ENCODE peak calls at places on chromosomes 2 and 18, in seven cellular contexts. T, K, V, M, O, F and P are unnamed samples. For H3K36me3, the result is how much of the 10 kb centered on the place peaks cover.

GRCh38 chr18:75797046-75797445 is 369.5 kb upstream of the SMIM21 start:
- DNase-seq in T (no peak), K (no peak), V (no peak), M (no peak), O (no peak), F (no peak), P (no peak)

GRCh38 chr18:13048061-13048605 is 57.0 kb downstream of the CEP192 start:
- DNase-seq in T (no peak), K (no peak), V (no peak), M (no peak), O (no peak), F (no peak), P (no peak)

GRCh38 chr2:69299772-69300516 is 87.1 kb downstream of the GFPT1 start:
- DNase-seq in T (no peak), K (no peak), V (no peak), M (no peak), O (no peak), F (no peak), P (no peak)

GRCh38 chr2:217289909-217290283 is 430.0 kb upstream of the TNP1 start:
- DNase-seq in T (no peak), K (peak), V (peak), M (no peak), O (peak), F (no peak), P (no peak)

GRCh38 chr2:237073552-237073951 is 12.1 kb upstream of the COPS8 start:
- DNase-seq in T (no peak), K (peak), V (peak), M (no peak), O (no peak), F (no peak), P (no peak)

GRCh38 chr2:148658807-148659722 is 14.5 kb downstream of the EPC2 start:
- DNase-seq in T (no peak), K (peak), V (peak), M (no peak), O (no peak), F (no peak), P (peak)

GRCh38 chr2:117833911-117834310 is 19.4 kb downstream of the DDX18 start:
- DNase-seq in T (no peak), K (no peak), V (no peak), M (no peak), O (no peak), F (no peak), P (no peak)

GRCh38 chr18:72675394-72675793 is 131.3 kb upstream of the CBLN2 start:
- DNase-seq in T (no peak), K (no peak), V (no peak), M (no peak), O (peak), F (no peak), P (no peak)

GRCh38 chr2:1775511-1776035 is 31.3 kb upstream of the PXDN start:
- DNase-seq in T (no peak), K (no peak), V (no peak), M (no peak), O (no peak), F (no peak), P (no peak)

GRCh38 chr2:158984554-158985207 is 16.2 kb downstream of the TANC1 start:
- DNase-seq in T (no peak), K (no peak), V (no peak), M (no peak), O (no peak), F (no peak), P (no peak)

GRCh38 chr18:70454705-70455322 is 166.0 kb downstream of the SOCS6 start:
- DNase-seq in T (no peak), K (peak), V (peak), M (no peak), O (peak), F (peak), P (peak)

GRCh38 chr2:220811115-220811514 is 761.0 kb downstream of the EPHA4 start:
- DNase-seq in T (no peak), K (no peak), V (no peak), M (no peak), O (no peak), F (no peak), P (no peak)

GRCh38 chr2:223050188-223050587 is 1.8 kb upstream of the KCNE4 start:
- DNase-seq in T (no peak), K (no peak), V (no peak), M (no peak), O (no peak), F (no peak), P (no peak)

GRCh38 chr2:64789466-64790320 is 136.0 kb upstream of the SERTAD2 start:
- DNase-seq in T (no peak), K (no peak), V (no peak), M (no peak), O (no peak), F (no peak), P (no peak)

GRCh38 chr2:232897971-232898408 is 27.9 kb downstream of the SNORC start:
- DNase-seq in T (no peak), K (no peak), V (no peak), M (no peak), O (no peak), F (no peak), P (no peak)

GRCh38 chr2:54775710-54776109 is 52.2 kb downstream of the EML6 start:
- DNase-seq in T (no peak), K (peak), V (no peak), M (no peak), O (no peak), F (no peak), P (no peak)

GRCh38 chr18:12838178-12838634 is 45.8 kb downstream of the PTPN2 start:
- DNase-seq in T (peak), K (peak), V (peak), M (no peak), O (no peak), F (peak), P (peak)

GRCh38 chr2:86284987-86285386 is 52.4 kb downstream of the REEP1 start:
- DNase-seq in T (peak), K (no peak), V (no peak), M (no peak), O (peak), F (no peak), P (no peak)

GRCh38 chr2:182018218-182018617 is 32.6 kb downstream of the PPP1R1C start:
- DNase-seq in T (no peak), K (peak), V (peak), M (no peak), O (no peak), F (no peak), P (peak)

GRCh38 chr2:135103843-135104242 is 51.8 kb downstream of the RAB3GAP1 start:
- DNase-seq in T (no peak), K (no peak), V (no peak), M (no peak), O (no peak), F (no peak), P (no peak)

GRCh38 chr2:234867882-234868285 is 83.9 kb upstream of the SH3BP4 start:
- DNase-seq in T (no peak), K (no peak), V (no peak), M (no peak), O (no peak), F (no peak), P (no peak)

GRCh38 chr2:105795575-105795934 is 50.8 kb downstream of the NCK2 start:
- DNase-seq in T (no peak), K (no peak), V (no peak), M (no peak), O (no peak), F (no peak), P (no peak)

GRCh38 chr2:190713476-190713875 is 64.6 kb downstream of the NAB1 start:
- DNase-seq in T (no peak), K (no peak), V (peak), M (no peak), O (no peak), F (no peak), P (no peak)

GRCh38 chr2:238169021-238169707 is 10.4 kb downstream of the ERFE start:
- DNase-seq in T (peak), K (peak), V (peak), M (no peak), O (no peak), F (peak), P (peak)

GRCh38 chr2:202064206-202064880 is 8.7 kb upstream of the KIAA2012 start:
- DNase-seq in T (no peak), K (peak), V (peak), M (no peak), O (peak), F (peak), P (peak)

GRCh38 chr2:46674451-46674850 is 195.1 kb downstream of the TMEM247 start:
- DNase-seq in T (no peak), K (peak), V (no peak), M (no peak), O (no peak), F (no peak), P (no peak)
- H3K36me3 ChIP-seq in T (under half), K (under half), V (under half), M (under half), O (under half), F (under half), P (under half)

GRCh38 chr2:240997856-240998705 is at the start of gene SNED1:
- DNase-seq in T (peak), K (peak), V (peak), M (peak), O (peak), F (peak), P (no peak)
- H3K4me3 ChIP-seq in T (peak), K (peak), V (peak), M (peak), O (peak), F (peak), P (peak)

GRCh38 chr2:165044505-165045303 is 89.4 kb upstream of the SLC38A11 start:
- DNase-seq in T (no peak), K (no peak), V (no peak), M (no peak), O (peak), F (no peak), P (no peak)
- TF ChIP-seq CTCF in T (no peak), K (no peak), V (no peak), M (no peak), O (no peak), F (no peak), P (no peak)

GRCh38 chr2:121450301-121450700 is 80.4 kb upstream of the RNU4ATAC start:
- DNase-seq in T (no peak), K (peak), V (no peak), M (no peak), O (no peak), F (no peak), P (peak)

GRCh38 chr2:121451373-121451772 is 79.3 kb upstream of the RNU4ATAC start:
- DNase-seq in T (no peak), K (peak), V (no peak), M (no peak), O (no peak), F (no peak), P (no peak)

GRCh38 chr2:121456325-121456724 is 74.4 kb upstream of the RNU4ATAC start:
- DNase-seq in T (no peak), K (no peak), V (no peak), M (no peak), O (no peak), F (no peak), P (no peak)

GRCh38 chr2:121455438-121455837 is 75.2 kb upstream of the RNU4ATAC start:
- DNase-seq in T (no peak), K (no peak), V (no peak), M (no peak), O (no peak), F (no peak), P (no peak)

DNA sequence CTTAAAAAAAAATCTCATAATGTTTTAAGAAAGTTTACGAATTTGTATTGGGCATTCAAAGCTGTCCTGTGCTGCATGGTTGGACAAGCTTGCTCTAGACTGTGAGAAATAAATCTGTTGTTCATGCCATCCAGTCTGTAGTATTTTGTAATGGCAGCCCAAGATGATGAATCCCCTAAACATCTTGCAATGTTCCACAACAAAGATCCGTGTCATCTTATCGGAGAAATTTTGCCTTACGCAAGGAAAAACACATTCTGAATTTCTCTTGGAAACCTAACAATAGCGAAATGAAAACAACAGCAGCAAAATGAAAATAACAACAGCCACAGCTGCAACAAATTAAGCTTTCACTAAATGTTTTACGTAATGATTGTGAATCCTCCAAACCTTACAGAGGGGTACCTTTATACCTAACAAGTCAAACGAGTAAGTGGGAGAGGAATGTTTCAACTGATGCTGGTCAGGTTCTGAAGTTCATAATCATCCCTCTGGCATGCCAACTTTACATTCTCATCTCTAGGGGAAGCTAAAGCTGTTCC is 76.1 kb upstream of the RNU4ATAC start:
- DNase-seq in T (no peak), K (no peak), V (peak), M (no peak), O (no peak), F (no peak), P (no peak)
- H3K36me3 ChIP-seq in T (half or more), K (under half), V (under half), M (under half), O (under half), F (under half), P (under half)

DNA sequence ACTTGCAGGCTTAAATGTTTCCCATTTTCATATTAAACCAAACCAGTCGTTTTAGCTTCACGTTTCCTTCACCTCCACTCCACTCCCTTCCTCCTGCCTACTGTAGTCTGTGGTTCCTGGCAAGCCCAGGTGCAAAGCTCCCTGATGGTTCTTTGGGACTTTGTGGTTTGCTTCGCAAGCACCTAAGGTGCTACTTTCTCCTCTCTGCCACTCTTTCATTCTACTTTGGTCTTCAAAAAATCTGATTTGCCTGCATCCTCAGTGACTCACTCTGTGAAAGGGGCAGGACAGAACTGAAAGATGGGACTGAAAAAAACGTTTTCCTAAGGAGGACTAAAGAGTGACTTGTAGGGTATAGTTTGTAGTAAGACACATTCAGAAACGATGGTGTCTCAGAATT is 228.4 kb downstream of the CYRIA start:
- DNase-seq in T (no peak), K (no peak), V (no peak), M (no peak), O (no peak), F (no peak), P (no peak)
- H3K4me3 ChIP-seq in T (no peak), K (no peak), V (no peak), M (no peak), O (no peak), F (no peak), P (no peak)

GRCh38 chr2:172711110-172711509 is 24.5 kb upstream of the RAPGEF4 start:
- DNase-seq in T (no peak), K (no peak), V (no peak), M (no peak), O (no peak), F (no peak), P (no peak)

GRCh38 chr2:172712251-172712650 is 23.4 kb upstream of the RAPGEF4 start:
- DNase-seq in T (no peak), K (no peak), V (no peak), M (no peak), O (no peak), F (no peak), P (no peak)

GRCh38 chr2:172708247-172708646 is 27.4 kb upstream of the RAPGEF4 start:
- DNase-seq in T (no peak), K (no peak), V (no peak), M (no peak), O (no peak), F (no peak), P (no peak)

GRCh38 chr2:172709566-172710291 is 25.9 kb upstream of the RAPGEF4 start:
- DNase-seq in T (no peak), K (no peak), V (no peak), M (no peak), O (no peak), F (no peak), P (no peak)

GRCh38 chr2:172710584-172711024 is 25.0 kb upstream of the RAPGEF4 start:
- DNase-seq in T (no peak), K (peak), V (peak), M (no peak), O (peak), F (peak), P (peak)
- TF ChIP-seq CTCF in T (peak), K (peak), V (peak), M (peak), O (peak), F (peak), P (peak)

GRCh38 chr2:19911799-19912509 is 10.2 kb upstream of the TTC32 start:
- DNase-seq in T (no peak), K (peak), V (peak), M (no peak), O (no peak), F (no peak), P (peak)

GRCh38 chr2:19916385-19916784 is 14.6 kb upstream of the TTC32 start:
- DNase-seq in T (no peak), K (no peak), V (no peak), M (no peak), O (no peak), F (no peak), P (no peak)

GRCh38 chr2:19914266-19914975 is 12.6 kb upstream of the TTC32 start:
- DNase-seq in T (no peak), K (no peak), V (no peak), M (no peak), O (no peak), F (no peak), P (no peak)
- H3K36me3 ChIP-seq in T (under half), K (under half), V (under half), M (under half), O (under half), F (under half), P (under half)

GRCh38 chr2:26172189-26172865 is 561 bp upstream of the GAREM2 start:
- DNase-seq in T (no peak), K (no peak), V (no peak), M (peak), O (no peak), F (no peak), P (no peak)

GRCh38 chr2:26173596-26174482 is 951 bp downstream of the GAREM2 start:
- DNase-seq in T (no peak), K (no peak), V (no peak), M (peak), O (peak), F (no peak), P (no peak)

GRCh38 chr2:26174691-26175181 is 1.8 kb downstream of the GAREM2 start:
- DNase-seq in T (no peak), K (no peak), V (no peak), M (peak), O (no peak), F (no peak), P (no peak)

GRCh38 chr2:26175191-26175715 is 2.4 kb downstream of the GAREM2 start:
- DNase-seq in T (no peak), K (no peak), V (no peak), M (peak), O (no peak), F (no peak), P (no peak)

GRCh38 chr2:26172866-26173595 is at the start of gene GAREM2:
- DNase-seq in T (no peak), K (no peak), V (no peak), M (peak), O (peak), F (no peak), P (no peak)
- H3K4me3 ChIP-seq in T (peak), K (peak), V (peak), M (peak), O (peak), F (no peak), P (peak)

GRCh38 chr2:43345391-43345813 is 119.0 kb upstream of the ZFP36L2 start:
- DNase-seq in T (no peak), K (no peak), V (no peak), M (no peak), O (peak), F (no peak), P (no peak)
- TF ChIP-seq CTCF in T (no peak), K (no peak), V (no peak), M (peak), O (peak), F (peak), P (no peak)